ENCODE peak calls at places on chromosomes 12 and 14, in four cellular contexts. T is H1, Y is K562, U is HepG2. J is an unnamed sample.
A peak's percentile ranks its signal among the peaks of the same experiment; 100 is the strongest.

GRCh38 chr12:72632286-72632685 is 360.1 kb downstream of the TRHDE start:
- DNase-seq in T (no peak), Y (no peak), U (no peak), J (no peak)

GRCh38 chr14:103833711-103834110 is 13.7 kb downstream of the PPP1R13B start:
- DNase-seq in T (no peak), Y (no peak), U (no peak), J (no peak)

GRCh38 chr12:102573237-102573636 is 92.9 kb upstream of the IGF1 start:
- DNase-seq in T (no peak), Y (no peak), U (no peak), J (no peak)

GRCh38 chr14:51957950-51958349 is 31.4 kb upstream of the RTRAF start:
- DNase-seq in T (no peak), Y (no peak), U (no peak), J (no peak)

GRCh38 chr14:50955373-50956043 is 11.2 kb upstream of the PYGL start:
- DNase-seq in T (no peak), Y (peak; percentile 78), U (peak; percentile 82), J (peak; percentile 95)

GRCh38 chr12:92424338-92424737 is 278.5 kb upstream of the PLEKHG7 start:
- DNase-seq in T (no peak), Y (no peak), U (no peak), J (no peak)

GRCh38 chr14:55160989-55161388 is 30.4 kb downstream of the DLGAP5 start:
- DNase-seq in T (no peak), Y (no peak), U (peak; percentile 8), J (peak; percentile 6)

GRCh38 chr12:90682398-90682797 is 272.6 kb downstream of the CCER1 start:
- DNase-seq in T (no peak), Y (no peak), U (no peak), J (no peak)

GRCh38 chr12:57758566-57759359 is 3.9 kb downstream of the MARCHF9 start:
- DNase-seq in T (no peak), Y (no peak), U (no peak), J (no peak)

GRCh38 chr12:25833657-25834056 is 124.8 kb upstream of the RASSF8 start:
- DNase-seq in T (no peak), Y (no peak), U (no peak), J (no peak)

GRCh38 chr12:47079365-47079893 is at the start of gene PCED1B:
- DNase-seq in T (peak; percentile 67), Y (peak; percentile 69), U (peak; percentile 8), J (no peak)

GRCh38 chr12:47078086-47078395 is 1.4 kb upstream of the PCED1B start:
- DNase-seq in T (no peak), Y (no peak), U (no peak), J (no peak)

GRCh38 chr12:47078733-47079364 is 572 bp upstream of the PCED1B start:
- DNase-seq in T (no peak), Y (peak; percentile 34), U (no peak), J (no peak)

GRCh38 chr12:47080725-47081502 is 1.2 kb upstream of the AMIGO2 start:
- DNase-seq in T (no peak), Y (peak; percentile 27), U (no peak), J (no peak)

DNA sequence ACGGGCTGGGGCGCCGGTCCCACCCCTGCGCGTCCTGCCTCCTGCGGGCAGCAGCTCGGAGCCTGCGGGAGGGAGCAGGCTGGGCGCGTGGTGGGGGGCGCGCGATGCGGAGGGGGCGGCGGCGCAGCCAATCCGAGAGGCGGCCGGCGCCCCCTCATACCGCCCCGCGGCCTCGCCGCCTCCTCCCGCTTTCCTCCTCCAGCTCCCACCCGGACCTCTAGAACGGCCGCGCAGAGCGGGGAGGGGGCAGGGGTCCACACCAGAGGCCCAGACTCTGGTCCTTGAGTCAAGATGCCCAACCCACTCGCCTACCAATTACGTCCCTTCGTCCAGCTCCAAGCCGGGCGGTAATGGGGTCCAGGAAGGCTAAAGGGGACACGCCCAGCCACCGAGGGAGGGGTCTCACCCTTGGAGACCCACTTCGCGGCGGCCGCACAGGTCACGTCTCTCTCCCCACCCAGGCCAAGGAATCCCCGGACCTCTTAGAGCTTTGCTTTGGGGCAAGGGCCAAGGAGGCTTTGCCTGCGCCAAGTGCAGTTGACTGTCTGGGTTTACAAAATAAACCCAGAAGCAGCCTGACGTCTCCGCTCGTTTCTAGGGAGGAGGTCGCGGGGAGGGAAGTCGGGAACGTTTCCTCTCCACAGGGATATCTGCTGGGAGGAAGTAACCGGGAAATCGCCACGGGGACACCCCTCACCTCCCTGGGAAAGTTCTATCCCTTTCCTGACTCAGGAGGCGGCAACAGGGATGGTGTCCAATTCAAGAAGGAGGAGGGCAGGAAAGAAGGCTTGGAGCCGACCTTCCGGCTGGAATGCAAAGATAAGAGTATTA is at the start of gene AMIGO2:
- DNase-seq in T (peak; percentile 72), Y (peak; percentile 27), U (no peak), J (no peak)
- TF ChIP-seq FOSL1 in T (no peak), Y (no peak), U (no peak), J (no peak)

DNA sequence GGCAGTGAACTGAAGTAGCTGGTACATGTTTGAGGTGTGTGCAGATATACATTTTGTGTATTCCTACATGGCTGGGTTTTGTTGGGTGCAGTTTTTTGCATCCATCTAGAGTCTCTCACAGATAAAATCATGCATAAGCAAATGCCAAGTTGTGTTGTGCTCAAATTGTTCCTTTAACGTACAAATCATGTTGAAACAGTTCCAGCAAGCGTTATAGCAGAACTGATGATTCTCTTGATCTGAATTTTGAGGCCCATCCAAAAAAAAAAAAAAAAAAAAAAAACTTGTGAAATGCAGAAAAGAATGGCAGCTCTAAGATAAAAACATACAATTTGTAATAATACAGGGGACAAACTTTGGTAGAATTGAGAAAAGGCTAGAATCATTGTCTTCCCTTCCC is 121.9 kb downstream of the PLEKHA5 start:
- DNase-seq in T (no peak), Y (no peak), U (no peak), J (no peak)
- TF ChIP-seq FOSL1 in T (no peak), Y (no peak), U (no peak), J (no peak)

DNA sequence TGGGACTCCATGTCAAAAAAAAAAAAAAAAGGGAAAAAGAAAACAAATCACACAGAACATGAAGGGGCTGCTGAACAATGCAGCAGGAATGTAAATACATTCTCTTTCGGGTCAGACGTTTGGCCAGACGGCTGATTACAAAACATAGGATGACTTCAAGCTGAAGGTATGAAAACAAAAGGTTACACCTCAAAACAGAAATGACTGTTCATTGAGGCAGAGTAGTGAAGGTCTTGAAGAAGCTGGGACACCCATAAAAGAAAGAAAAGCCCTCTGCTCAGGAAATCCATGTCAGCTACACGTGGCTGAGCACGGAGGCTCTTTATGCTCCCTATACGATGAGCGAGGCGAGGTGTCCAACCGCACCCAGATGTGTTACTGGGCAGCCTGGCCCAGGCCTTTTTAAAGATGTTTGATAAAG is 37.7 kb downstream of the FGD4 start:
- DNase-seq in T (no peak), Y (no peak), U (peak; percentile 90), J (peak; percentile 32)
- TF ChIP-seq FOSL1 in T (no peak), Y (no peak), U (no peak), J (peak; percentile 58)

GRCh38 chr12:10052111-10052913 is 21.8 kb downstream of the CLEC9A start:
- DNase-seq in T (no peak), Y (no peak), U (no peak), J (no peak)
- TF ChIP-seq FOSL1 in T (no peak), Y (no peak), U (no peak), J (no peak)

GRCh38 chr12:79451365-79451764 is 239.4 kb downstream of the PAWR start:
- DNase-seq in T (no peak), Y (no peak), U (no peak), J (no peak)

GRCh38 chr12:79448816-79449215 is 241.9 kb downstream of the PAWR start:
- DNase-seq in T (no peak), Y (no peak), U (no peak), J (no peak)

GRCh38 chr12:79452906-79453305 is 237.9 kb downstream of the PAWR start:
- DNase-seq in T (no peak), Y (no peak), U (no peak), J (no peak)

GRCh38 chr12:79454338-79454777 is 236.4 kb downstream of the PAWR start:
- DNase-seq in T (no peak), Y (no peak), U (peak; percentile 26), J (no peak)

DNA sequence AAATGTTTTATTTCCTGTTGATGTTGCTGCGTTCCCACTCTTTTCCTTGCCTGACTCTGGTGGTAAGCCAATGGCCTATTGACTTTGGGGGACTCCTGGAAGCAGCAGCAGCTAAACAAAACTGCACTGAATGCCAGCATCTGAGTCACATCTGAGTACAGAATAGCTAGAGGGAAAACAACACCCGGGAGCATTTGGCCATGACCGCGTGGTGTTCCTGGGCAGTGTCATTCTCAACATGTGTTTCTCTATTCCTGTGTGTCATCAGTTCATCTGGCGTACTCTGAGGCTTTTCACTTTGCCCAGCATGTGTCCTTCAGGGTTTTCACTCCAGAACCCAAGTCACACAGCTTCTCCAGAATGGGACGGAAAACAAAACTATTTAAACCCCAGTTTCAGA is 238.8 kb downstream of the PAWR start:
- DNase-seq in T (no peak), Y (no peak), U (peak; percentile 31), J (no peak)
- TF ChIP-seq FOSL1 in T (no peak), Y (no peak), U (no peak), J (no peak)

GRCh38 chr12:52964556-52965336 is 15.8 kb downstream of the KRT18 start:
- DNase-seq in T (no peak), Y (no peak), U (no peak), J (no peak)

GRCh38 chr12:52975204-52975603 is 26.3 kb downstream of the KRT18 start:
- DNase-seq in T (no peak), Y (peak; percentile 36), U (peak; percentile 57), J (no peak)

GRCh38 chr12:52971701-52972329 is 22.9 kb downstream of the KRT18 start:
- DNase-seq in T (no peak), Y (no peak), U (peak; percentile 49), J (no peak)

GRCh38 chr12:52965337-52965731 is 16.4 kb downstream of the KRT18 start:
- DNase-seq in T (peak; percentile 81), Y (no peak), U (no peak), J (no peak)

GRCh38 chr12:52969828-52970569 is 21.1 kb downstream of the KRT18 start:
- DNase-seq in T (no peak), Y (no peak), U (peak; percentile 82), J (no peak)
- TF ChIP-seq FOSL1 in T (no peak), Y (no peak), U (no peak), J (no peak)

GRCh38 chr12:508145-508544 is 48.4 kb downstream of the B4GALNT3 start:
- DNase-seq in T (no peak), Y (no peak), U (no peak), J (no peak)

GRCh38 chr12:501722-502447 is 42.1 kb downstream of the B4GALNT3 start:
- DNase-seq in T (no peak), Y (no peak), U (no peak), J (no peak)

GRCh38 chr12:503111-503761 is 43.5 kb downstream of the B4GALNT3 start:
- DNase-seq in T (no peak), Y (no peak), U (no peak), J (peak; percentile 59)

GRCh38 chr12:507261-507853 is 47.6 kb downstream of the B4GALNT3 start:
- DNase-seq in T (no peak), Y (no peak), U (no peak), J (no peak)

GRCh38 chr12:505221-505620 is 45.5 kb downstream of the B4GALNT3 start:
- DNase-seq in T (no peak), Y (no peak), U (no peak), J (no peak)
- TF ChIP-seq FOSL1 in T (no peak), Y (no peak), U (no peak), J (no peak)